ENCODE peak calls at places on chromosome 12, in four cellular contexts. One of them, this sample, is unnamed.

GRCh38 chr12:100987552-100988277 is 193.1 kb downstream of the ANO4 start:
- DNase-seq in A549: peak
- DNase-seq in type B pancreatic cell: no peak
- DNase-seq in A673: peak
- DNase-seq in this sample: peak

GRCh38 chr12:1858456-1858855 is 38.1 kb downstream of the LRTM2 start:
- DNase-seq in A549: no peak
- DNase-seq in type B pancreatic cell: no peak
- DNase-seq in A673: no peak
- DNase-seq in this sample: no peak

GRCh38 chr12:71004578-71004977 is 84.0 kb upstream of the PTPRR start:
- DNase-seq in A673: no peak
- DNase-seq in A549: no peak
- DNase-seq in type B pancreatic cell: no peak
- DNase-seq in this sample: no peak

GRCh38 chr12:112901271-112901670 is 5.5 kb upstream of the OAS1 start:
- DNase-seq in A549: no peak
- DNase-seq in type B pancreatic cell: peak
- DNase-seq in A673: no peak
- DNase-seq in this sample: no peak

GRCh38 chr12:20624718-20625117 is 70.4 kb upstream of the SLCO1C1 start:
- DNase-seq in type B pancreatic cell: no peak
- DNase-seq in A549: peak
- DNase-seq in A673: peak
- DNase-seq in this sample: peak

GRCh38 chr12:99111600-99111999 is 466.5 kb downstream of the APAF1 start:
- DNase-seq in A673: peak
- DNase-seq in A549: no peak
- DNase-seq in type B pancreatic cell: no peak
- DNase-seq in this sample: peak

GRCh38 chr12:24698972-24699371 is 249.9 kb downstream of the BCAT1 start:
- DNase-seq in type B pancreatic cell: no peak
- DNase-seq in A673: no peak
- DNase-seq in A549: no peak
- DNase-seq in this sample: no peak

GRCh38 chr12:101051901-101052550 is 158.0 kb downstream of the SLC5A8 start:
- DNase-seq in A673: peak
- DNase-seq in type B pancreatic cell: no peak
- DNase-seq in A549: peak
- DNase-seq in this sample: no peak

GRCh38 chr12:98894412-98895085 is 249.5 kb downstream of the APAF1 start:
- DNase-seq in A673: peak
- DNase-seq in type B pancreatic cell: peak
- DNase-seq in A549: no peak
- DNase-seq in this sample: peak

GRCh38 chr12:5197127-5197526 is 153.4 kb downstream of the KCNA5 start:
- DNase-seq in A673: no peak
- DNase-seq in A549: no peak
- DNase-seq in type B pancreatic cell: no peak
- DNase-seq in this sample: no peak

GRCh38 chr12:131946757-131947156 is 3.0 kb upstream of the EP400 start:
- DNase-seq in A549: no peak
- DNase-seq in type B pancreatic cell: no peak
- DNase-seq in A673: no peak
- DNase-seq in this sample: no peak

GRCh38 chr12:123115409-123116111 is 35.3 kb downstream of the PITPNM2 start:
- DNase-seq in type B pancreatic cell: no peak
- DNase-seq in A673: no peak
- DNase-seq in A549: no peak
- DNase-seq in this sample: no peak

GRCh38 chr12:91127296-91127695 is 16.0 kb upstream of the LUM start:
- DNase-seq in A549: peak
- DNase-seq in A673: no peak
- DNase-seq in type B pancreatic cell: no peak
- DNase-seq in this sample: no peak

GRCh38 chr12:52742196-52742580 is 35.0 kb downstream of the KRT76 start:
- DNase-seq in A549: no peak
- DNase-seq in type B pancreatic cell: no peak
- DNase-seq in A673: no peak
- DNase-seq in this sample: no peak

GRCh38 chr12:53120685-53121525 is 17.6 kb downstream of the SOAT2 start:
- DNase-seq in A549: no peak
- DNase-seq in A673: no peak
- DNase-seq in type B pancreatic cell: peak
- DNase-seq in this sample: no peak

GRCh38 chr12:132765366-132765765 is 3.7 kb upstream of the ANKLE2 start:
- DNase-seq in type B pancreatic cell: no peak
- DNase-seq in A673: no peak
- DNase-seq in A549: no peak
- DNase-seq in this sample: no peak

GRCh38 chr12:102302553-102302952 is 104.9 kb upstream of the PMCH start:
- DNase-seq in type B pancreatic cell: no peak
- DNase-seq in A673: peak
- DNase-seq in A549: no peak
- DNase-seq in this sample: no peak

GRCh38 chr12:49552014-49552413 is 13.2 kb downstream of the KCNH3 start:
- DNase-seq in A673: no peak
- DNase-seq in A549: no peak
- DNase-seq in type B pancreatic cell: no peak
- DNase-seq in this sample: no peak

GRCh38 chr12:133081408-133081806 is 684 bp downstream of the ZNF140 start:
- DNase-seq in A549: no peak
- DNase-seq in A673: no peak
- DNase-seq in type B pancreatic cell: no peak
- DNase-seq in this sample: peak

GRCh38 chr12:82527165-82527780 is 159.4 kb upstream of the TMTC2 start:
- DNase-seq in A673: peak
- DNase-seq in type B pancreatic cell: no peak
- DNase-seq in A549: peak
- DNase-seq in this sample: peak

GRCh38 chr12:98456583-98457573 is 58.5 kb upstream of the TMPO start:
- DNase-seq in type B pancreatic cell: peak
- DNase-seq in A549: no peak
- DNase-seq in A673: no peak
- DNase-seq in this sample: peak

GRCh38 chr12:113880337-113880736 is 85.8 kb downstream of the RBM19 start:
- DNase-seq in type B pancreatic cell: no peak
- DNase-seq in A673: no peak
- DNase-seq in A549: no peak
- DNase-seq in this sample: no peak

GRCh38 chr12:2341051-2341751 is 288.4 kb downstream of the CACNA1C start:
- DNase-seq in type B pancreatic cell: no peak
- DNase-seq in A673: no peak
- DNase-seq in A549: no peak
- DNase-seq in this sample: no peak

GRCh38 chr12:26691234-26691970 is 141.6 kb downstream of the ITPR2 start:
- DNase-seq in type B pancreatic cell: no peak
- DNase-seq in A673: peak
- DNase-seq in A549: peak
- DNase-seq in this sample: peak

GRCh38 chr12:106062693-106063092 is 76.1 kb downstream of the NUAK1 start:
- DNase-seq in A673: no peak
- DNase-seq in type B pancreatic cell: no peak
- DNase-seq in A549: no peak
- DNase-seq in this sample: no peak

GRCh38 chr12:2396448-2396871 is 343.7 kb downstream of the CACNA1C start:
- DNase-seq in type B pancreatic cell: no peak
- DNase-seq in A549: no peak
- DNase-seq in A673: no peak
- DNase-seq in this sample: no peak

GRCh38 chr12:27914956-27915355 is 57.6 kb downstream of the PTHLH start:
- DNase-seq in A549: no peak
- DNase-seq in A673: no peak
- DNase-seq in type B pancreatic cell: no peak
- DNase-seq in this sample: no peak

GRCh38 chr12:17640615-17641014 is 449.4 kb downstream of the RERGL start:
- DNase-seq in A549: no peak
- DNase-seq in type B pancreatic cell: no peak
- DNase-seq in A673: no peak
- DNase-seq in this sample: no peak

DNA sequence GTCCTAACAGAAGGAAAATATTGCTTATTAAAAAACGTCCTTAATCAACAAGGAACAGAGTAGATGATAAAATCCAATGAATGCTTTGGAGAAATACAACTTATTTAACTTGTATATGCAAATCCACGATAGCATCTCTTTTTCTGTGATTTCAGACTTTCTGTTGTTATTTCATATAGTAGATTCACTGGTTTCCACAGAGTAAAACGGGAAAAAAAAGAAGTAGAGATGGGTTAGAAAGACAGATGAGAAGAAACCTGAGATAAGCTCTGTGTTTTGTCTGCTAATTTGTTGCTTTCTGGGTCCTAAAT is 447.7 kb downstream of the RERGL start:
- DNase-seq in A549: no peak
- DNase-seq in A673: no peak
- DNase-seq in type B pancreatic cell: no peak
- DNase-seq in this sample: no peak
- TF ChIP-seq CTCF in A549: no peak
- TF ChIP-seq CTCF in A673: no peak
- TF ChIP-seq CTCF in type B pancreatic cell: peak
- TF ChIP-seq CTCF in this sample: no peak

DNA sequence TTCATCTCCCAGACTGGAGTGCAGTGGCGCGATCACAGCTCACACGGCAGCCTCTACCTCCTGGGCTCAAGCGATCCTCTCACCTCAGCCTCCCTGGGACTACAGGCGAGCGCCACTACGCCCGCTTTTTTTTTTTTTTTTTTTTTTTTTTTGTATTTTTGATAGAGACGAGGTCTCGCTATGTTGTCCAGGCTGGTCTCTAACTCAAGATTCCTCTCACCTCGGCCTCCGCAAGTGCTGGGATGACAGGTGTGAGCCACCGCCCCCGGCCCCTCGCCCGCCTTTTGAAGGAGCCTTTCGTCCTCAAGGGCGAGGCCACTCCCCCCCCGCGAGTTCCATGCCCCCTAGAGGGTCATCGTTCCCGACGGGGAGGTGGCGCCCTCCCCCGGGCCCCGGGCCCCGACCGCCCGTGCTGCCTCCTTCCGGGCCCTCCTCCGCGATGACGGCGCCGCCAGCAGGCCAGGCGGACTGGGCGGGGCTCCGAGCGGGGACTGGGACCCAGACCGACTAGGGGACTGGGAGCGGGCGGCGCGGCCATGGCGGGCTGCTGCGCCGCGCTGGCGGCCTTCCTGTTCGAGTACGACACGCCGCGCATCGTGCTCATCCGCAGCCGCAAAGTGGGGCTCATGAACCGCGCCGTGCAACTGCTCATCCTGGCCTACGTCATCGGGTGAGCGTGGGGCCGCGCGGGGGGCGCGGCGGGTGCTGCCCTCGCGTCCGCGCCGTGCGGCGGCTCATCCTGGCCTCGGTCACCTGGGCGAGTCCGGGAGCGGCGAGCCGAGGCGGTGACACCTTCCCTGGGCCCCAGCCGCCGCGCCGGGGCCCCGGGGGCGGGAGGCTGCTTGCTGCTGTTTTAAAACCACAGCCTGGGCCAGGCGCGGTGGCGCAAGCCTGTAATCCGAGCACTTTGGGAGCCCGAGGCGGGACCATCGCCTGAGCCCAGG is at the start of gene P2RX4:
- DNase-seq in type B pancreatic cell: peak
- DNase-seq in A673: peak
- DNase-seq in A549: peak
- DNase-seq in this sample: peak
- TF ChIP-seq CTCF in type B pancreatic cell: peak
- TF ChIP-seq CTCF in A673: peak
- TF ChIP-seq CTCF in A549: peak
- TF ChIP-seq CTCF in this sample: peak

GRCh38 chr12:6613776-6614512 is 6.8 kb upstream of the CHD4 start:
- DNase-seq in A673: peak
- DNase-seq in A549: peak
- DNase-seq in type B pancreatic cell: peak
- DNase-seq in this sample: peak
- TF ChIP-seq CTCF in A673: peak
- TF ChIP-seq CTCF in A549: peak
- TF ChIP-seq CTCF in type B pancreatic cell: peak
- TF ChIP-seq CTCF in this sample: peak

DNA sequence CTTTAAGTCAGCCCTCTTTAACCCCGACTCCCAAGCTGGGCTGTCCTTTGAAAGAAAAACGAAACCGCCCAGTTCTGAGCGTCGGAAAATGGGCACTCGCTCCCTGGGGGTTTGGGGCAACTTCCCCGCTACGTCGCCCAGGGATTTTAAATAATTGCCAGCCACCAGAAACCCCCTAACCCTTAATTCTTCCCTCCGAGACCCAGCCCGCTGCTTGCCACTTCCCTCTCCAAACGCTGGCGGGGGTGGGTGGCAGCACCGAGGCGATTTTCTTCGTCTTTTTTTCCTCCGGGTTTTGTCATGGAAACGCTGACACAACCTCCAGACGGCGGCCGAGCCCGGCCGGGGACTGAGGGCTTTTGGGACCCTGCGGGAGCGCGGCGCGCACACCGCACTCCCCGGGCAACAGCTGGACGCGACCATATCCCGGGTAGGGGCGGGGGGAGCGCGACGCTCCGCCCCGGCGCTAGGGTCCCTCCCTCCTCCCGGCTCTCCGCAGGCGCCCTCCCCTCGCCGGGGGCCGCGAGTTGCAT is at the start of gene CHST11:
- DNase-seq in type B pancreatic cell: peak
- DNase-seq in A673: peak
- DNase-seq in A549: peak
- DNase-seq in this sample: peak
- TF ChIP-seq CTCF in type B pancreatic cell: peak
- TF ChIP-seq CTCF in A673: peak
- TF ChIP-seq CTCF in A549: no peak
- TF ChIP-seq CTCF in this sample: peak

GRCh38 chr12:108193493-108193892 is 64.4 kb downstream of the WSCD2 start:
- DNase-seq in type B pancreatic cell: no peak
- DNase-seq in A673: no peak
- DNase-seq in A549: no peak
- DNase-seq in this sample: no peak
- TF ChIP-seq CTCF in type B pancreatic cell: no peak
- TF ChIP-seq CTCF in A673: no peak
- TF ChIP-seq CTCF in A549: no peak
- TF ChIP-seq CTCF in this sample: no peak

DNA sequence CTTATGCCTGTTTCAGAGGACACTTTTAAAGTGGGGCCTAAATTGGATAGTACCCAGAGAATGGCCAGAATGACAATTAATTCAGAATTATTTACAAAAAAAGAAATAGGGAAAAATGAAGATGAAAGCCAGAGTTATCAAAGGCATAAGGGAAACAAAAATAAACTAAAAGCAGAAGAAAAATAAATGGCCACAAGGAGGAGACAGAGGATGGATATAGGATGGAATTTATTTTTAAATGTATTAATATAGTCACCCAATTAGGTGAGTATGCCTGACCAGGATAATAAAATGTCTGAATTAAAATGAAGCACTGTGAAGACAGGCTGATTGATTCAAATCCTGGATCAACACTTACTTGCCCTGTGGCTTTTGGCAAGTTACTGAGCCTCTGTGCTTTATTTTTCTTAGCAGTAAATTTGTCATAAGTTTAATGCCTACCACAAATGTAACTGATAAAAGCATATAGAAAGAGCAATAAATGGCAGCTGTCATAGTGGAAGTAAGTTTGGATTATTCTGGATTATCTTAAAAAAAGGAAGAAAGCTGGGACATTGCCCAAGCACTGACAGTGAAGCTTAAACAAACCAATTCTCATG is 3.4 kb downstream of the CLEC9A start:
- DNase-seq in A549: no peak
- DNase-seq in A673: peak
- DNase-seq in type B pancreatic cell: no peak
- DNase-seq in this sample: peak
- TF ChIP-seq CTCF in A549: peak
- TF ChIP-seq CTCF in A673: peak
- TF ChIP-seq CTCF in type B pancreatic cell: peak
- TF ChIP-seq CTCF in this sample: no peak

GRCh38 chr12:59645242-59645641 is 49.4 kb downstream of the SLC16A7 start:
- DNase-seq in A673: no peak
- DNase-seq in A549: no peak
- DNase-seq in type B pancreatic cell: no peak
- DNase-seq in this sample: peak
- TF ChIP-seq CTCF in A673: no peak
- TF ChIP-seq CTCF in A549: no peak
- TF ChIP-seq CTCF in type B pancreatic cell: peak
- TF ChIP-seq CTCF in this sample: no peak

This sample was measured in GM23338.